ENCODE peak calls at places on chromosomes 2 and 18, in four cellular contexts. I is NB4, M is lower leg skin, Q is Peyer's patch. E is an unnamed sample.

GRCh38 chr18:75128051-75128605 is 80.8 kb downstream of the PTGR3 start:
- DNase-seq in Q (no peak), M (peak), I (no peak), E (no peak)

GRCh38 chr18:22668496-22668895 is 250.8 kb upstream of the CTAGE1 start:
- DNase-seq in Q (no peak), I (no peak), M (no peak), E (no peak)

GRCh38 chr2:68727698-68728375 is 6.8 kb upstream of the ARHGAP25 start:
- DNase-seq in M (no peak), I (no peak), Q (no peak), E (no peak)

GRCh38 chr18:58578835-58579560 is 49.9 kb downstream of the ALPK2 start:
- DNase-seq in Q (no peak), I (no peak), M (no peak), E (no peak)

GRCh38 chr2:110732422-110733413 is at the start of gene ACOXL:
- DNase-seq in I (no peak), M (no peak), Q (no peak), E (no peak)

GRCh38 chr2:10788855-10789254 is 23.7 kb downstream of the PDIA6 start:
- DNase-seq in I (no peak), M (no peak), Q (no peak), E (no peak)

GRCh38 chr2:79453918-79454317 is 58.9 kb upstream of the CTNNA2 start:
- DNase-seq in I (peak), Q (no peak), M (no peak), E (no peak)

GRCh38 chr18:76958692-76959341 is 136.5 kb downstream of the ZNF236 start:
- DNase-seq in Q (no peak), M (no peak), I (no peak), E (no peak)

GRCh38 chr2:148971547-148971946 is 67.0 kb upstream of the LYPD6B start:
- DNase-seq in I (no peak), M (no peak), Q (no peak), E (no peak)

GRCh38 chr2:64201086-64201627 is 56.9 kb upstream of the PELI1 start:
- DNase-seq in Q (no peak), M (no peak), I (no peak), E (no peak)

GRCh38 chr2:69340101-69340775 is 46.8 kb downstream of the GFPT1 start:
- DNase-seq in I (no peak), Q (no peak), M (no peak), E (no peak)

GRCh38 chr2:210442869-210443268 is 33.7 kb downstream of the LANCL1 start:
- DNase-seq in I (peak), Q (no peak), M (no peak), E (no peak)

GRCh38 chr18:61334491-61334850 is 1.2 kb downstream of the CDH20 start:
- DNase-seq in Q (no peak), I (no peak), M (no peak), E (no peak)

GRCh38 chr18:55088000-55088401 is 128.7 kb upstream of the CCDC68 start:
- DNase-seq in I (no peak), M (no peak), Q (no peak), E (no peak)

GRCh38 chr2:109402980-109403840 is 210.6 kb downstream of the SEPTIN10 start:
- DNase-seq in I (peak), Q (no peak), M (no peak), E (no peak)

GRCh38 chr2:27754831-27755230 is 16.7 kb upstream of the MRPL33 start:
- DNase-seq in Q (no peak), I (peak), M (no peak), E (no peak)

GRCh38 chr2:27756091-27756490 is 15.4 kb upstream of the MRPL33 start:
- DNase-seq in Q (no peak), M (no peak), I (no peak), E (no peak)

GRCh38 chr2:27751377-27751776 is 20.1 kb upstream of the MRPL33 start:
- DNase-seq in Q (no peak), M (no peak), I (no peak), E (no peak)

GRCh38 chr2:27753744-27754588 is 17.6 kb upstream of the MRPL33 start:
- DNase-seq in I (peak), Q (peak), M (peak), E (peak)

GRCh38 chr2:27752551-27753237 is 18.8 kb upstream of the MRPL33 start:
- DNase-seq in M (no peak), Q (no peak), I (no peak), E (no peak)
- TF ChIP-seq POLR2A in M (no peak), Q (peak), I (no peak), E (no peak)

DNA sequence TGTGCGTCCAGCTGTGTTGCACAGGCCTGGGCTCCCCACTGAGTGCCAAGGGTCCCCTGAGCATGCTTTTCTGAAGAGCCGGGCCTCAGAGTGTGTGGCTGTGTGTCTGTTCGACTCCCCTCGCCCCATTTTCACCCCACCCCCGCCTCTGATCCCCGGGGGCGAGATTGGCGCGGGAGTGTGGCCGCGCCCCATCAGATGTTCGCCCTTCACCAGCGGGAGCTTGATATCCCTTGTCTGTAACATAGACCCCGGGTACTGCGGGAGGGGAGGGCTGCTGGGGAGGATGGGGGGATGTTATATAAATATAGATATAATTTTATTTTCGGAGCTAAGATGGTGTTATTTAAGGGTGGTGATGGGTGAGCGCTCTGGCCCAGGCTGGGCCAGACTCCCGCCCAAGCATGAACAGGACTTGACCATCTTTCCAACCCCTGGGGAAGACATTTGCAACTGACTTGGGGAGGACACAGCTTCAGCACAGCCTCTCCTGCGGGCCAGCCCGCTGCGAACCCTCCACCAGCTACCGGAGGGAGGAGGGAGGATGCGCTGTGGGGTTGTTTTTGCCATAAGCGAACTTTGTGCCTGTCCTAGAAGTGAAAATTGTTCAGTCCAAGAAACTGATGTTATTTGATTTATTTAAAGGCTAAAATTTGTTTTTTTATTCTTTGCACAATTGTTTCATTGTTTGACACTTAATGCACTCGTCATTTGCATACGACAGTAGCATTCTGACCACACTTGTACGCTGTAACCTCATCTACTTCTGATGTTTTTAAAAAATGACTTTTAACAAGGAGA is 1.6 kb downstream of the RHOB start:
- DNase-seq in I (no peak), Q (no peak), M (no peak), E (peak)
- TF ChIP-seq POLR2A in I (no peak), Q (peak), M (no peak), E (no peak)

GRCh38 chr2:182186132-182186735 is 200.6 kb downstream of the PPP1R1C start:
- DNase-seq in I (peak), Q (no peak), M (no peak), E (peak)
- TF ChIP-seq POLR2A in I (no peak), Q (no peak), M (no peak), E (no peak)

GRCh38 chr2:240567137-240567871 is 980 bp upstream of the RNPEPL1 start:
- DNase-seq in I (peak), M (peak), Q (peak), E (peak)

GRCh38 chr2:240567872-240568677 is at the start of gene RNPEPL1:
- DNase-seq in I (peak), M (no peak), Q (peak), E (peak)

GRCh38 chr2:240564571-240565266 is 3.6 kb upstream of the RNPEPL1 start:
- DNase-seq in M (peak), Q (peak), I (no peak), E (peak)

GRCh38 chr2:240565267-240566202 is 2.7 kb upstream of the RNPEPL1 start:
- DNase-seq in I (peak), M (peak), Q (peak), E (peak)

GRCh38 chr2:240566203-240567136 is 1.8 kb upstream of the RNPEPL1 start:
- DNase-seq in M (peak), I (peak), Q (peak), E (peak)
- TF ChIP-seq POLR2A in M (no peak), I (no peak), Q (peak), E (peak)

DNA sequence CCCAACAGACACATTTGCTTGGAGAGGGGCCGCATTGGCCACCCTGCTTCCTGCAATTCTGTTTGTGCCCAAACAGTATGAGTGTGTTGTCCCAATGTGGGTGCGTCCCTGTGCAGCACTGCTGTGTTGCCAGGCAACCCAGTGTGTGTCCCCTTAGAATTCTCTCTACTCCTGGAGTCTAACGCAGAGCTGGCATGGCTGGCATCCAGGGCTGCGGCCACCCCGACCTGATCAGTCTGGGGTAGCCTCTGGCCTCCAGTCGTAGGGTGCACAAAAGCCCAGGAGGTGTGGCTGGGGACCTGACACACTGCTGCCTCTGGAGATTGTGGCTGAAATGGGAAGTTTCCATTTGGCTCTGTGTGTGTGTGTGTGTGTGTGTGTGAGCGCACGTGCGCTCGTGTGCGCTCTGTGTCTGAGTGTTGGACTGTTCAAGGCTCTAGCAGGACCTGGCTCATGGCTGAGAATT is 48.0 kb downstream of the TEX44 start:
- DNase-seq in I (peak), M (peak), Q (no peak), E (peak)
- TF ChIP-seq POLR2A in I (no peak), M (no peak), Q (no peak), E (no peak)

GRCh38 chr2:230866704-230867561 is 2.2 kb downstream of the ITM2C start:
- DNase-seq in Q (peak), M (no peak), I (peak), E (no peak)

GRCh38 chr2:230864605-230865323 is at the start of gene ITM2C:
- DNase-seq in M (no peak), I (peak), Q (peak), E (peak)

GRCh38 chr2:230864122-230864604 is 579 bp upstream of the ITM2C start:
- DNase-seq in I (no peak), Q (no peak), M (no peak), E (no peak)

GRCh38 chr2:230865324-230865765 is 603 bp downstream of the ITM2C start:
- DNase-seq in I (peak), Q (no peak), M (no peak), E (no peak)

DNA sequence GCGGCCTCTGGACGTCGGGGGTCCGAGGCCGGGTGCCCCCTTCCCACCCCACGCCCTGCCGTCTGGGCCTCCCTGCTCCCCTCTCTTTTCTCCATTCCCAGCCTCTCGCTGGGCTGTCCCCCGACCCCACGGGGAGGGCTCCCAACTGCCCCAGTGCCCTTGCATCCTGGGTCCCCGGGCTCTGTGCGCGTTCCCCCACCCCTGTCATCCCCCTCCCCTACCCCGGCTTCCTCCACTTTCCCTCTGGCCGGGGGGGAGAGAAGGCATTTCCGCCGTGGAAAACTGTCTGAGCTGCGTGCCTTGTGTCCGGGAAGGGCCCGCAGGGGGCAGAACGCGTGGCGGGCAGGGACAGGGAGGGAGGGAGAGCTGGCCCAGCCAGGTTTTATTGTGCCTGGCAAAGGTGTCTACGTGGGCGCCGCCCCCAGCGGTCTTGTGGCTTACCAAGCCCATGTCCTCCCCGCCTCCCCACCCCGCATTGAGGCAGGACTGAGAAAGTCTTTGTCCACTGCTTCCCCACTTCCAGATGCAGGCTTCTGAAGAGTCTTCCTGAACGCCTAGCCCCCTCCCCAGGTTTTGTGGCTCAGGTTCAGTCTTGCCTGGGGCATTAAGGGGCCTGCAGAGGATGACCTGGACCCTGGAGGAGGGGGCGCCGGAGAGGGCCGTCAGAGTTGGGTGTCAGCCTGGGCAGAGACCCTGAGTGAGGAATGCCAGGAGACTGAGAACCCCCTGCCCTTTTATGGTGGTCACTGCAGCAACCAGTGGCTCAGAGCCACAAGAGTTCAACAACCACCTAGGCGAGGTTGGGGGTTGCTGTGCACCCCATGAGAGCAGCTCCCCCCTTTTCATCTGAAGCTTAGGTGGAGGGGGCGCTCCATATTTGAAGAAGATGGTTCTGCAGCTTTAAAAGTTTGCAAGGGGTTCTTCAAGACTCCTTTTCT is 1.3 kb downstream of the ITM2C start:
- DNase-seq in I (peak), M (no peak), Q (peak), E (no peak)
- TF ChIP-seq POLR2A in I (no peak), M (no peak), Q (peak), E (no peak)

GRCh38 chr18:36017232-36017631 is 44.8 kb downstream of the RMP24 start:
- DNase-seq in Q (no peak), M (no peak), I (no peak), E (no peak)
- TF ChIP-seq POLR2A in Q (no peak), M (no peak), I (no peak), E (no peak)

GRCh38 chr2:197498937-197499593 is 575 bp downstream of the HSPD1 start:
- DNase-seq in Q (peak), I (peak), M (peak), E (peak)
- TF ChIP-seq POLR2A in Q (peak), I (no peak), M (no peak), E (no peak)

DNA sequence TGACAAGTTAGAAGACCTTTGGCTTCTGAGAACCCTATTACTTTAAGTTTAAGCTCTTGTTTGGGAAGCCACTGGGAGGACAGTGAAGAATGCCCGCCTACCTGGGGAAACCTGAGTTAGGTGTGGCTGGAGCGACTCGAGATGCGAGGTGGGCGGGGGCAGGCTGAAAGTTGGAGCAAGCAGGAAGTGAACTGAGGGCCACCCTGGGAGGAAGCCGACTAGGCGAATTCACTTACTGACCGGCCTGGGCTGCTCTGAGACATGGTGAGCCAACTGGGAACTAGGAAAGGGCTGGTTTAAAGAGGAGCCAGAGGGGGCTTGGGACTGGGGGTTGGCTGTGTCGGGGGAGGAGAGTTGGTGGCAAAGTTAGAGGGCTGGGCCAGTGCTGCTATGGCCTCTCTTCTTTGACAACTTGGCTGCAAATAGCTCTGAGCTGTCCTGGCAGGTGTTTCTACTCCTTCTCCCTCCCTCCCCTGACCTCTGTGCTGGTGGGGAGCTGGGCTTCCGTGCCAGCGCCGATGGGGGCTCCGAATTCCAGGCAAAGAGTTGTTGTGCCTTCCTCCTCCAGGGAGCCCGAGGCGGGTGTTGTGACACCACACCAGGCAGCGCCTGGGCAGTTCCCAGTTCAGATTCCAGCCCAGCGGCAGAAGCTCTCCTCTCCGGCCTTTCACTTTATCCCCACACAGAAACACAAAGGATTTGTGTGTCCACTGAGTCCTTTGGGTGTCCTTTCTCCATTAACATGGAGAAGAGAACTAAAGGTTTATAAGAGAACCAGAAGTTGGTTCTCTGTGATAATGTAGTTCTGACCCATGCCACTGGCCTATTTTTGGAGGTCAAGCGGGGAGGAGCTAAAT is at the start of gene VAMP8:
- DNase-seq in M (peak), I (peak), Q (peak), E (peak)
- TF ChIP-seq POLR2A in M (no peak), I (peak), Q (peak), E (peak)

E was measured in erythroblast.